ENCODE peak calls at places on chromosomes 12 and 14, in seven cellular contexts. One of them, this sample, is unnamed.
A peak's percentile ranks its signal among the peaks of the same experiment; 100 is the strongest.

GRCh38 chr14:29930283-29930682 is 2.6 kb upstream of the PRKD1 start:
- DNase-seq in ovary: no peak
- DNase-seq in activated CD8-positive, alpha-beta T cell treated with anti-CD3 and anti-CD28 coated beads for 36 hours: no peak
- DNase-seq in WTC11: no peak
- DNase-seq in WERI-Rb-1: no peak
- DNase-seq in GM12865: no peak
- DNase-seq in retinal pigment epithelial cell: no peak
- DNase-seq in this sample: no peak

GRCh38 chr14:22484638-22485037 is 104.4 kb downstream of the DAD1 start:
- DNase-seq in activated CD8-positive, alpha-beta T cell treated with anti-CD3 and anti-CD28 coated beads for 36 hours: no peak
- DNase-seq in ovary: no peak
- DNase-seq in GM12865: no peak
- DNase-seq in WERI-Rb-1: no peak
- DNase-seq in retinal pigment epithelial cell: no peak
- DNase-seq in WTC11: no peak
- DNase-seq in this sample: no peak

GRCh38 chr12:70379856-70380255 is 13.8 kb downstream of the KCNMB4 start:
- DNase-seq in WTC11: no peak
- DNase-seq in activated CD8-positive, alpha-beta T cell treated with anti-CD3 and anti-CD28 coated beads for 36 hours: no peak
- DNase-seq in WERI-Rb-1: no peak
- DNase-seq in retinal pigment epithelial cell: no peak
- DNase-seq in GM12865: peak; percentile 5
- DNase-seq in ovary: no peak
- DNase-seq in this sample: no peak

GRCh38 chr12:56338643-56339422 is at the start of gene IL23A:
- DNase-seq in retinal pigment epithelial cell: no peak
- DNase-seq in GM12865: peak; percentile 84
- DNase-seq in ovary: no peak
- DNase-seq in WTC11: peak; percentile 68
- DNase-seq in activated CD8-positive, alpha-beta T cell treated with anti-CD3 and anti-CD28 coated beads for 36 hours: peak; percentile 96
- DNase-seq in WERI-Rb-1: no peak
- DNase-seq in this sample: no peak

GRCh38 chr14:39419272-39419671 is 13.0 kb downstream of the FBXO33 start:
- DNase-seq in WERI-Rb-1: no peak
- DNase-seq in ovary: no peak
- DNase-seq in WTC11: no peak
- DNase-seq in retinal pigment epithelial cell: no peak
- DNase-seq in GM12865: no peak
- DNase-seq in activated CD8-positive, alpha-beta T cell treated with anti-CD3 and anti-CD28 coated beads for 36 hours: no peak
- DNase-seq in this sample: no peak

GRCh38 chr14:92982941-92983340 is 60.0 kb downstream of the CHGA start:
- DNase-seq in WTC11: no peak
- DNase-seq in activated CD8-positive, alpha-beta T cell treated with anti-CD3 and anti-CD28 coated beads for 36 hours: no peak
- DNase-seq in GM12865: no peak
- DNase-seq in WERI-Rb-1: no peak
- DNase-seq in retinal pigment epithelial cell: no peak
- DNase-seq in ovary: no peak
- DNase-seq in this sample: no peak

GRCh38 chr12:104355630-104356029 is 52.1 kb downstream of the EID3 start:
- DNase-seq in WERI-Rb-1: no peak
- DNase-seq in retinal pigment epithelial cell: no peak
- DNase-seq in GM12865: no peak
- DNase-seq in ovary: no peak
- DNase-seq in activated CD8-positive, alpha-beta T cell treated with anti-CD3 and anti-CD28 coated beads for 36 hours: no peak
- DNase-seq in WTC11: no peak
- DNase-seq in this sample: no peak

GRCh38 chr14:51500776-51501175 is 150.9 kb upstream of the FRMD6 start:
- DNase-seq in activated CD8-positive, alpha-beta T cell treated with anti-CD3 and anti-CD28 coated beads for 36 hours: no peak
- DNase-seq in ovary: no peak
- DNase-seq in retinal pigment epithelial cell: no peak
- DNase-seq in WTC11: no peak
- DNase-seq in GM12865: no peak
- DNase-seq in WERI-Rb-1: no peak
- DNase-seq in this sample: no peak

GRCh38 chr12:82383930-82384513 is 25.7 kb downstream of the METTL25 start:
- DNase-seq in retinal pigment epithelial cell: peak; percentile 10
- DNase-seq in WERI-Rb-1: no peak
- DNase-seq in GM12865: peak; percentile 11
- DNase-seq in WTC11: no peak
- DNase-seq in ovary: no peak
- DNase-seq in activated CD8-positive, alpha-beta T cell treated with anti-CD3 and anti-CD28 coated beads for 36 hours: no peak
- DNase-seq in this sample: no peak
- TF ChIP-seq CTCF in retinal pigment epithelial cell: peak; percentile 67
- TF ChIP-seq CTCF in WERI-Rb-1: peak; percentile 37
- TF ChIP-seq CTCF in GM12865: peak; percentile 23
- TF ChIP-seq CTCF in WTC11: no peak
- TF ChIP-seq CTCF in ovary: no peak
- TF ChIP-seq CTCF in activated CD8-positive, alpha-beta T cell treated with anti-CD3 and anti-CD28 coated beads for 36 hours: peak; percentile 19
- TF ChIP-seq CTCF in this sample: peak; percentile 68

GRCh38 chr14:20652996-20653975 is 11.8 kb upstream of the OR6S1 start:
- DNase-seq in WERI-Rb-1: no peak
- DNase-seq in WTC11: peak; percentile 91
- DNase-seq in GM12865: peak; percentile 81
- DNase-seq in retinal pigment epithelial cell: no peak
- DNase-seq in ovary: no peak
- DNase-seq in activated CD8-positive, alpha-beta T cell treated with anti-CD3 and anti-CD28 coated beads for 36 hours: peak; percentile 86
- DNase-seq in this sample: no peak

GRCh38 chr14:20656274-20656673 is 14.8 kb upstream of the OR6S1 start:
- DNase-seq in ovary: no peak
- DNase-seq in WERI-Rb-1: no peak
- DNase-seq in retinal pigment epithelial cell: no peak
- DNase-seq in GM12865: no peak
- DNase-seq in WTC11: no peak
- DNase-seq in activated CD8-positive, alpha-beta T cell treated with anti-CD3 and anti-CD28 coated beads for 36 hours: no peak
- DNase-seq in this sample: no peak

GRCh38 chr14:20658246-20658645 is 16.8 kb upstream of the OR6S1 start:
- DNase-seq in WTC11: no peak
- DNase-seq in ovary: no peak
- DNase-seq in activated CD8-positive, alpha-beta T cell treated with anti-CD3 and anti-CD28 coated beads for 36 hours: no peak
- DNase-seq in retinal pigment epithelial cell: no peak
- DNase-seq in WERI-Rb-1: no peak
- DNase-seq in GM12865: no peak
- DNase-seq in this sample: no peak

GRCh38 chr14:20657216-20658211 is 16.0 kb upstream of the OR6S1 start:
- DNase-seq in ovary: no peak
- DNase-seq in WTC11: peak; percentile 90
- DNase-seq in GM12865: peak; percentile 48
- DNase-seq in activated CD8-positive, alpha-beta T cell treated with anti-CD3 and anti-CD28 coated beads for 36 hours: peak; percentile 48
- DNase-seq in WERI-Rb-1: no peak
- DNase-seq in retinal pigment epithelial cell: no peak
- DNase-seq in this sample: no peak

DNA sequence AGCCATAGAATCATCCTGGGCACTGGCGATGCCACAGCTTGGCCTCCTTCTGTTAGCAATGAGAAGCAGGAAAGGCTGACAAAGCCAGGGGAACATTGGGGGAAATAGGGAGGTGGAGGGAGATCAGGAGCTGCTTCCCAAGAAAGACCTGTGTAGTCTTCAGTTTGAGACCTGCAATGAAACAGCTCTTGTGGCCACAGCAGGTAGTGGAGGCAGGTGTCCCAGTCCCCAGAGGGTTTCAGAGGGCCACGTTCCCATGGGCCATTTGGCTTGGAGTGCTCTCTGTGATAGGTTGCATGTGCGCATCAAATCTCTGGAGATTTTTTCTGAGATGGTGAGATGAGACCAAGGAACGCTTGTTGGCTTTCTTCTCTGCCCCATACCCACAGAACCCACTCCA is 14.4 kb upstream of the OR6S1 start:
- DNase-seq in retinal pigment epithelial cell: no peak
- DNase-seq in WTC11: no peak
- DNase-seq in ovary: no peak
- DNase-seq in WERI-Rb-1: no peak
- DNase-seq in activated CD8-positive, alpha-beta T cell treated with anti-CD3 and anti-CD28 coated beads for 36 hours: no peak
- DNase-seq in GM12865: no peak
- DNase-seq in this sample: no peak
- TF ChIP-seq CTCF in retinal pigment epithelial cell: no peak
- TF ChIP-seq CTCF in WTC11: no peak
- TF ChIP-seq CTCF in ovary: no peak
- TF ChIP-seq CTCF in WERI-Rb-1: no peak
- TF ChIP-seq CTCF in activated CD8-positive, alpha-beta T cell treated with anti-CD3 and anti-CD28 coated beads for 36 hours: no peak
- TF ChIP-seq CTCF in GM12865: no peak
- TF ChIP-seq CTCF in this sample: no peak

GRCh38 chr12:8950287-8950574 is 786 bp upstream of the M6PR start:
- DNase-seq in retinal pigment epithelial cell: no peak
- DNase-seq in activated CD8-positive, alpha-beta T cell treated with anti-CD3 and anti-CD28 coated beads for 36 hours: no peak
- DNase-seq in GM12865: no peak
- DNase-seq in ovary: no peak
- DNase-seq in WERI-Rb-1: no peak
- DNase-seq in WTC11: no peak
- DNase-seq in this sample: no peak

GRCh38 chr12:8951744-8952143 is 2.3 kb upstream of the M6PR start:
- DNase-seq in ovary: no peak
- DNase-seq in WERI-Rb-1: no peak
- DNase-seq in GM12865: peak; percentile 61
- DNase-seq in WTC11: no peak
- DNase-seq in activated CD8-positive, alpha-beta T cell treated with anti-CD3 and anti-CD28 coated beads for 36 hours: peak; percentile 68
- DNase-seq in retinal pigment epithelial cell: no peak
- DNase-seq in this sample: no peak

GRCh38 chr12:8948711-8949524 is 527 bp downstream of the M6PR start:
- DNase-seq in WTC11: no peak
- DNase-seq in activated CD8-positive, alpha-beta T cell treated with anti-CD3 and anti-CD28 coated beads for 36 hours: peak; percentile 29
- DNase-seq in retinal pigment epithelial cell: no peak
- DNase-seq in WERI-Rb-1: peak; percentile 21
- DNase-seq in GM12865: peak; percentile 36
- DNase-seq in ovary: peak; percentile 37
- DNase-seq in this sample: no peak

GRCh38 chr12:8949525-8950286 is at the start of gene M6PR:
- DNase-seq in retinal pigment epithelial cell: peak; percentile 91
- DNase-seq in GM12865: peak; percentile 98
- DNase-seq in activated CD8-positive, alpha-beta T cell treated with anti-CD3 and anti-CD28 coated beads for 36 hours: peak; percentile 97
- DNase-seq in WTC11: peak; percentile 91
- DNase-seq in WERI-Rb-1: peak; percentile 95
- DNase-seq in ovary: peak; percentile 92
- DNase-seq in this sample: peak; percentile 78

DNA sequence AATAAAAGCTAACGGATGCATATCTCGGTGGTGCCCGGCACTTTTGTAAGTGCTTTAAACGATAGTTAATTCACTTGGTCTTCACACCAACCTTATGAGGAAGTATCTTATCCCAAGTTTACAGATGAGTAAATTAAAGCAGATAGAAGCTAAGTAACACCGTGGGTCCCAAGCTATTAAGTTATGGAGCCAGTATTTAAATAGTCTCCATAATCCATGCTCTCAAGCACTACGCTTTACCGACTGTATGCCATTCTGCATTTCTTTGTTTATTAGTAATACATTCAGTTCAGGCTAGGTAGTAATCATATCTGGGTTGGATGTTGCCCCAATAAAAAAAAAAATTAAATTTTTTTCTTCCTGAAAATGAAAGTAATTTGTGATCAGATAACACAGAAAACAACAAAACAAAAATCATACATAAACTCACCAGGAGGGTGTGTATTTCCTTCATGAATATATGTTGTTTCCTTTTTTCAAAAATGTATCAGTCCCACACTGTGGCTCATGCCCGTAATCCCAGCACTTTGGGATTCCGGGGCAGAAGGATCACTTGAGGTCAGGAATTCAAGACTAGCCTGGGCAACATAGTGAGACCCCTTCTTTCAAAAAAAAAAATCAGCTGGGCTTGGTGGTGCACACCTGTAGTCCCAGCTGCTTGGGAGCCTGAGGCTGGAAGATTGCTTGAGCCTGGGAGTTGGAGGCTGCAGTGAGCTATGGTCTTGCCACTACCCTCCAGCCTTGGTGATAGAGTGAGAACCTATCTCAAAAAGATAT is 1.4 kb upstream of the M6PR start:
- DNase-seq in WTC11: no peak
- DNase-seq in activated CD8-positive, alpha-beta T cell treated with anti-CD3 and anti-CD28 coated beads for 36 hours: no peak
- DNase-seq in WERI-Rb-1: no peak
- DNase-seq in ovary: no peak
- DNase-seq in retinal pigment epithelial cell: no peak
- DNase-seq in GM12865: peak; percentile 9
- DNase-seq in this sample: no peak
- TF ChIP-seq CTCF in WTC11: no peak
- TF ChIP-seq CTCF in activated CD8-positive, alpha-beta T cell treated with anti-CD3 and anti-CD28 coated beads for 36 hours: peak; percentile 44
- TF ChIP-seq CTCF in WERI-Rb-1: no peak
- TF ChIP-seq CTCF in ovary: no peak
- TF ChIP-seq CTCF in retinal pigment epithelial cell: no peak
- TF ChIP-seq CTCF in GM12865: no peak
- TF ChIP-seq CTCF in this sample: no peak

GRCh38 chr14:98607341-98607910 is 664.6 kb downstream of the BCL11B start:
- DNase-seq in GM12865: no peak
- DNase-seq in WERI-Rb-1: no peak
- DNase-seq in ovary: no peak
- DNase-seq in WTC11: no peak
- DNase-seq in retinal pigment epithelial cell: no peak
- DNase-seq in activated CD8-positive, alpha-beta T cell treated with anti-CD3 and anti-CD28 coated beads for 36 hours: no peak
- DNase-seq in this sample: no peak

GRCh38 chr14:98602983-98603382 is 669.0 kb downstream of the BCL11B start:
- DNase-seq in GM12865: no peak
- DNase-seq in ovary: no peak
- DNase-seq in WERI-Rb-1: no peak
- DNase-seq in activated CD8-positive, alpha-beta T cell treated with anti-CD3 and anti-CD28 coated beads for 36 hours: no peak
- DNase-seq in retinal pigment epithelial cell: no peak
- DNase-seq in WTC11: no peak
- DNase-seq in this sample: no peak

GRCh38 chr14:98606041-98606640 is 665.9 kb downstream of the BCL11B start:
- DNase-seq in retinal pigment epithelial cell: no peak
- DNase-seq in WTC11: no peak
- DNase-seq in activated CD8-positive, alpha-beta T cell treated with anti-CD3 and anti-CD28 coated beads for 36 hours: no peak
- DNase-seq in WERI-Rb-1: no peak
- DNase-seq in GM12865: no peak
- DNase-seq in ovary: no peak
- DNase-seq in this sample: no peak

GRCh38 chr14:98606816-98607215 is 665.2 kb downstream of the BCL11B start:
- DNase-seq in activated CD8-positive, alpha-beta T cell treated with anti-CD3 and anti-CD28 coated beads for 36 hours: no peak
- DNase-seq in WERI-Rb-1: no peak
- DNase-seq in WTC11: no peak
- DNase-seq in ovary: no peak
- DNase-seq in GM12865: no peak
- DNase-seq in retinal pigment epithelial cell: no peak
- DNase-seq in this sample: no peak

GRCh38 chr14:98605043-98605442 is 667.0 kb downstream of the BCL11B start:
- DNase-seq in activated CD8-positive, alpha-beta T cell treated with anti-CD3 and anti-CD28 coated beads for 36 hours: no peak
- DNase-seq in WTC11: no peak
- DNase-seq in retinal pigment epithelial cell: no peak
- DNase-seq in ovary: no peak
- DNase-seq in WERI-Rb-1: no peak
- DNase-seq in GM12865: no peak
- DNase-seq in this sample: no peak
- TF ChIP-seq CTCF in activated CD8-positive, alpha-beta T cell treated with anti-CD3 and anti-CD28 coated beads for 36 hours: no peak
- TF ChIP-seq CTCF in WTC11: no peak
- TF ChIP-seq CTCF in retinal pigment epithelial cell: no peak
- TF ChIP-seq CTCF in ovary: no peak
- TF ChIP-seq CTCF in WERI-Rb-1: no peak
- TF ChIP-seq CTCF in GM12865: no peak
- TF ChIP-seq CTCF in this sample: no peak

DNA sequence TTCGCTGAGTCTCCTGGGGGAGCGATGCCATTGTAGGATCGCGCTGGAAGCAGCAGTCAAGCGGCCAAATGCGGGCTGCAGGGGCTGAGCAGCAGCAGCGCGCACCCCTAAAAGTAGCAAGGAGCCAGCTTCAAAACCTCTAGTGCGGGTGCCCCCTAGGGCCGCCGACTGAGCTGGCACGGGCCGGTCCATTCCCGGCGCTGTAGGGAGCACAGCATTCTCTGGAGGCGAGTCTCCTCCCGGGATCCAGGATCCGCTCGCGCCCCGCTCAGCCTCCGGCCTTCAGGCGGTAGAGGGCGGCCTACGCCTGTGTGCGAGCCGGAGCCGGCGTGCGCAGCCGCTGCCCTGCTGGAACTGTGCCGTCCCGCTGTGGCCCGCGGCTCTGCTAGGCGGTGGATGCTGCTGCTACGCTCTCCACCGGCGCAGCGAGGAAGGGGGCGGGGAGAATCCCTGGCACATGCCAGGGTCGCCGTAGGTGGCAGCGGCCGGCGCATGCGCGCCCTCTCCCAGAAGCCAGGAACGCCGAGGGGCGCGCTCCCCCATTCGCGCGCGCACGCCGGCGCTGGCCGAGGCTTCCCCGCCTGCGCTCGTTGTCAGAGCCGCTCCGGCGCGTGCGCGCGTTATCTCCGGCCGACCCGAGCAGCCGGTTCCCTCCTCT is at the start of gene FUT8:
- DNase-seq in retinal pigment epithelial cell: peak; percentile 81
- DNase-seq in WERI-Rb-1: peak; percentile 93
- DNase-seq in activated CD8-positive, alpha-beta T cell treated with anti-CD3 and anti-CD28 coated beads for 36 hours: peak; percentile 97
- DNase-seq in WTC11: peak; percentile 96
- DNase-seq in ovary: peak; percentile 96
- DNase-seq in GM12865: peak; percentile 97
- DNase-seq in this sample: peak; percentile 93
- TF ChIP-seq CTCF in retinal pigment epithelial cell: peak; percentile 66
- TF ChIP-seq CTCF in WERI-Rb-1: peak; percentile 77
- TF ChIP-seq CTCF in activated CD8-positive, alpha-beta T cell treated with anti-CD3 and anti-CD28 coated beads for 36 hours: peak; percentile 66
- TF ChIP-seq CTCF in WTC11: no peak
- TF ChIP-seq CTCF in ovary: peak; percentile 50
- TF ChIP-seq CTCF in GM12865: peak; percentile 58
- TF ChIP-seq CTCF in this sample: peak; percentile 61

This sample was measured in AG04450.